ENCODE peak calls at places on chromosomes 11 and 22, in five cellular contexts. One of them, this sample, is unnamed. For H3K4me1, the result is how much of the 10 kb centered on the place peaks cover.

GRCh38 chr11:118217575-118217974 is 7.2 kb downstream of the JAML start:
- DNase-seq in heart right ventricle: no peak
- DNase-seq in fibroblast of lung: no peak
- DNase-seq in CD8-positive, alpha-beta T cell: no peak
- DNase-seq in tibial nerve: no peak
- DNase-seq in this sample: no peak

GRCh38 chr11:98455500-98456186 is 565.1 kb upstream of the CNTN5 start:
- DNase-seq in heart right ventricle: no peak
- DNase-seq in fibroblast of lung: no peak
- DNase-seq in CD8-positive, alpha-beta T cell: no peak
- DNase-seq in tibial nerve: no peak
- DNase-seq in this sample: no peak

GRCh38 chr11:34676227-34676626 is 55.3 kb downstream of the EHF start:
- DNase-seq in heart right ventricle: no peak
- DNase-seq in fibroblast of lung: no peak
- DNase-seq in CD8-positive, alpha-beta T cell: no peak
- DNase-seq in tibial nerve: no peak
- DNase-seq in this sample: no peak

GRCh38 chr11:3199537-3200295 is 18.9 kb downstream of the MRGPRG start:
- DNase-seq in heart right ventricle: no peak
- DNase-seq in fibroblast of lung: no peak
- DNase-seq in CD8-positive, alpha-beta T cell: no peak
- DNase-seq in tibial nerve: no peak
- DNase-seq in this sample: no peak

GRCh38 chr11:2557381-2557780 is 112.6 kb downstream of the KCNQ1 start:
- DNase-seq in heart right ventricle: no peak
- DNase-seq in fibroblast of lung: no peak
- DNase-seq in CD8-positive, alpha-beta T cell: no peak
- DNase-seq in tibial nerve: no peak
- DNase-seq in this sample: peak

GRCh38 chr11:109870313-109870712 is 222.9 kb upstream of the ZC3H12C start:
- DNase-seq in heart right ventricle: no peak
- DNase-seq in fibroblast of lung: no peak
- DNase-seq in CD8-positive, alpha-beta T cell: no peak
- DNase-seq in tibial nerve: no peak
- DNase-seq in this sample: no peak

GRCh38 chr11:65516135-65516968 is 8.5 kb upstream of the SCYL1 start:
- DNase-seq in heart right ventricle: no peak
- DNase-seq in fibroblast of lung: no peak
- DNase-seq in CD8-positive, alpha-beta T cell: no peak
- DNase-seq in tibial nerve: no peak
- DNase-seq in this sample: no peak

GRCh38 chr11:2097356-2097997 is 41.7 kb downstream of the IGF2 start:
- DNase-seq in heart right ventricle: peak
- DNase-seq in fibroblast of lung: peak
- DNase-seq in CD8-positive, alpha-beta T cell: no peak
- DNase-seq in tibial nerve: peak
- DNase-seq in this sample: peak

GRCh38 chr22:29636751-29637150 is 33.3 kb downstream of the NF2 start:
- DNase-seq in heart right ventricle: no peak
- DNase-seq in fibroblast of lung: no peak
- DNase-seq in CD8-positive, alpha-beta T cell: no peak
- DNase-seq in tibial nerve: no peak
- DNase-seq in this sample: no peak

GRCh38 chr11:93652161-93652597 is 9.3 kb upstream of the CEP295 start:
- DNase-seq in heart right ventricle: no peak
- DNase-seq in fibroblast of lung: peak
- DNase-seq in CD8-positive, alpha-beta T cell: peak
- DNase-seq in tibial nerve: no peak
- DNase-seq in this sample: no peak

GRCh38 chr22:29219881-29220670 is 14.4 kb downstream of the EMID1 start:
- DNase-seq in heart right ventricle: no peak
- DNase-seq in fibroblast of lung: no peak
- DNase-seq in CD8-positive, alpha-beta T cell: no peak
- DNase-seq in tibial nerve: no peak
- DNase-seq in this sample: no peak

DNA sequence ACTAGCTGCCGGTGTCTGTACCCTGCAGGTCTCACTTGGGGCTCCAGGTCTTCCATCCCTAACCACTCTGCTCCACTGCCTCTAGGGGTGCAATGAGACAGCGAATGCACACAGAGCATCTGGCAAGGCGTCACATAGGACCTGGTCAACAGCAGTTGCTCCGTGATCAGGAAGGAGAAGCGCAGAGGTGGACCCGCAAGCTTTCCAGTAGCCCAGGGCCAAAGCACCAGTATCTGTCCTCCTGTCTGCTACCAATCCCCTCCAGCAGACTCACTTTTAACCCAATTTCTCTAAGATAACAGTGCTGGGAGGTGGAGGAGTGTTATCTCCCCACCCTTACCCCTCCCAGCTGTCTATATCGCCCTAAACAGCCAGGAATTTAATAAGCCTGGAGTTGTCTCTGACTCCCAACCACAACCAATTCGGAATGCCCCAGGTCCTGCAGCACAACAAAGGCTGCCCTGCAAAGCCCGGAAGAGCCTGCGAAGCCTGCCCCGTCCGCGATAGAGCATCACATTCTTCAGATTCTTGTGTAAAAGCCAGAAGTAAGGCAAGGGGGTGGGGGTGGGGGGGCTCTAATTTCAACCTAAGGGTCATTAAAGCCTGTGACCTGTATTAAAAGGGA is 19.3 kb downstream of the MYH9 start:
- DNase-seq in heart right ventricle: no peak
- DNase-seq in fibroblast of lung: peak
- DNase-seq in CD8-positive, alpha-beta T cell: no peak
- DNase-seq in tibial nerve: no peak
- DNase-seq in this sample: no peak
- H3K4me1 ChIP-seq in heart right ventricle: half or more
- H3K4me1 ChIP-seq in fibroblast of lung: half or more
- H3K4me1 ChIP-seq in CD8-positive, alpha-beta T cell: half or more
- H3K4me1 ChIP-seq in tibial nerve: half or more
- H3K4me1 ChIP-seq in this sample: half or more

GRCh38 chr22:49983148-49984042 is 22.8 kb downstream of the PIM3 start:
- DNase-seq in heart right ventricle: no peak
- DNase-seq in fibroblast of lung: no peak
- DNase-seq in CD8-positive, alpha-beta T cell: no peak
- DNase-seq in tibial nerve: no peak
- DNase-seq in this sample: no peak
- TF ChIP-seq CTCF in heart right ventricle: peak
- TF ChIP-seq CTCF in fibroblast of lung: peak
- TF ChIP-seq CTCF in CD8-positive, alpha-beta T cell: peak
- TF ChIP-seq CTCF in tibial nerve: peak
- TF ChIP-seq CTCF in this sample: no peak

DNA sequence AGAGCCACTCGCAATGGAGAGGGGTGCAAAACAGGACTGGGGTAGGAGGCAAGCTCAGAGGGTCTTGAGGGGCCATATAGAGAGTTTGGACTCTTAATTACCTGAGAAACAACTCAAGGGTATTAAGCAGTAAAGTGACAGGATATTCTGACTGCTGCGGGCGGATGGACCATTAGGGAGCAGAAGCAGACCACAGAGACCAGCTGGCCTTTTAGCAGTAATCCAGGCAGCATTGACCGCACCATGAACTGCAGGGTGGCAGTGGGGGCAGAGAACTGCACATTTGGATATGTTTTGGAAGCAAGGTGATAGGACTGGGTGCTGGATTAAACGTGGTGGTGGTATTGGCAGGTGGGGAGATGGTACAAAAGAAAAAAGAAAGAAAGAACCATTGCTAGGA is 125.3 kb downstream of the DBX1 start:
- DNase-seq in heart right ventricle: no peak
- DNase-seq in fibroblast of lung: no peak
- DNase-seq in CD8-positive, alpha-beta T cell: no peak
- DNase-seq in tibial nerve: no peak
- DNase-seq in this sample: no peak
- H3K4me1 ChIP-seq in heart right ventricle: under half
- H3K4me1 ChIP-seq in fibroblast of lung: under half
- H3K4me1 ChIP-seq in CD8-positive, alpha-beta T cell: under half
- H3K4me1 ChIP-seq in tibial nerve: under half
- H3K4me1 ChIP-seq in this sample: under half

GRCh38 chr11:72232260-72233055 is 7.9 kb downstream of the INPPL1 start:
- DNase-seq in heart right ventricle: no peak
- DNase-seq in fibroblast of lung: no peak
- DNase-seq in CD8-positive, alpha-beta T cell: no peak
- DNase-seq in tibial nerve: no peak
- DNase-seq in this sample: no peak
- TF ChIP-seq CTCF in heart right ventricle: no peak
- TF ChIP-seq CTCF in fibroblast of lung: no peak
- TF ChIP-seq CTCF in CD8-positive, alpha-beta T cell: no peak
- TF ChIP-seq CTCF in tibial nerve: no peak
- TF ChIP-seq CTCF in this sample: no peak

GRCh38 chr22:47151490-47151889 is 389.0 kb downstream of the TBC1D22A start:
- DNase-seq in heart right ventricle: no peak
- DNase-seq in fibroblast of lung: no peak
- DNase-seq in CD8-positive, alpha-beta T cell: no peak
- DNase-seq in tibial nerve: no peak
- DNase-seq in this sample: no peak

GRCh38 chr22:47151064-47151463 is 388.6 kb downstream of the TBC1D22A start:
- DNase-seq in heart right ventricle: no peak
- DNase-seq in fibroblast of lung: no peak
- DNase-seq in CD8-positive, alpha-beta T cell: no peak
- DNase-seq in tibial nerve: no peak
- DNase-seq in this sample: no peak

GRCh38 chr22:47148956-47149748 is 386.7 kb downstream of the TBC1D22A start:
- DNase-seq in heart right ventricle: no peak
- DNase-seq in fibroblast of lung: no peak
- DNase-seq in CD8-positive, alpha-beta T cell: no peak
- DNase-seq in tibial nerve: no peak
- DNase-seq in this sample: no peak

GRCh38 chr22:47149976-47150375 is 387.5 kb downstream of the TBC1D22A start:
- DNase-seq in heart right ventricle: no peak
- DNase-seq in fibroblast of lung: no peak
- DNase-seq in CD8-positive, alpha-beta T cell: no peak
- DNase-seq in tibial nerve: no peak
- DNase-seq in this sample: no peak

DNA sequence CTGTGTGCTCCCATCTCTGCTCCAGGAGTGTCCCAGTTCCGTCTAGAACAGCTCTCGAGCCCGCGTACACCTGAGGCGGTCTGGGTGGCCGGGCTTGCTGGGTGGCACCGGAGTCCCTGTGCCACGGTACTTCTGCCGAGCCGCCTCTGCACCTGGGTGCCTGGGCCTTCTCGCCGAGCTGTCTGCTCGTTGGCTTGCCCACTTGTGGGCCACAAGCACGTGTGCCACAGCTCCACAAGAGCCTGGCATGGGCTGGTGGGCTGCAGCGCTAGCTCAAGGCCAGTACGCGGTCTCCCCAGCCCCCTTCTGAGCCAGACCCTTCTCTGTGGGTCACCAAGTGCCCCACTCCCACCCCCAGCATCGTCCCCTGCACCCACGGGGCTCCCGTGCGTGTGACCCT is 388.0 kb downstream of the TBC1D22A start:
- DNase-seq in heart right ventricle: no peak
- DNase-seq in fibroblast of lung: no peak
- DNase-seq in CD8-positive, alpha-beta T cell: no peak
- DNase-seq in tibial nerve: no peak
- DNase-seq in this sample: no peak
- H3K4me1 ChIP-seq in heart right ventricle: under half
- H3K4me1 ChIP-seq in fibroblast of lung: under half
- H3K4me1 ChIP-seq in CD8-positive, alpha-beta T cell: under half
- H3K4me1 ChIP-seq in tibial nerve: under half
- H3K4me1 ChIP-seq in this sample: under half

This sample was measured in adrenal gland.